ENCODE peak calls at places on chromosomes 1 and 21, in four cellular contexts. F is SK-N-SH, R is H1, I is K562. P is an unnamed sample.

GRCh38 chr1:245677446-245678240 is 522.9 kb downstream of the KIF26B start:
- DNase-seq in F (no peak), R (no peak), I (no peak), P (no peak)

GRCh38 chr21:27171704-27172103 is 204.8 kb upstream of the ADAMTS5 start:
- DNase-seq in F (no peak), R (no peak), I (no peak), P (no peak)

GRCh38 chr21:44946254-44947041 is 6.6 kb downstream of the SLX9 start:
- DNase-seq in F (no peak), R (no peak), I (no peak), P (no peak)

GRCh38 chr1:214219916-214220315 is 61.0 kb upstream of the SMYD2 start:
- DNase-seq in F (no peak), R (no peak), I (no peak), P (no peak)

GRCh38 chr1:143736562-143736961 is 235.2 kb downstream of the FAM72C start:
- DNase-seq in F (no peak), R (no peak), I (no peak), P (no peak)

GRCh38 chr21:27802816-27803475 is 836.1 kb upstream of the ADAMTS5 start:
- DNase-seq in F (peak), R (peak), I (peak), P (peak)

GRCh38 chr1:48236716-48237470 is 14.4 kb downstream of the SLC5A9 start:
- DNase-seq in F (peak), R (peak), I (peak), P (peak)

GRCh38 chr1:31183927-31184554 is 55.6 kb downstream of the NKAIN1 start:
- DNase-seq in F (peak), R (peak), I (peak), P (peak)

GRCh38 chr1:8604041-8604942 is 213.1 kb downstream of the RERE start:
- DNase-seq in F (no peak), R (no peak), I (no peak), P (no peak)

GRCh38 chr1:167808104-167808503 is 86.3 kb downstream of the MPZL1 start:
- DNase-seq in F (no peak), R (no peak), I (no peak), P (no peak)

GRCh38 chr1:941588-942383 is 17.3 kb downstream of the NOC2L start:
- DNase-seq in F (peak), R (peak), I (peak), P (peak)

GRCh38 chr21:44929242-44929798 is 8.6 kb upstream of the ITGB2 start:
- DNase-seq in F (no peak), R (no peak), I (no peak), P (no peak)

GRCh38 chr1:11592752-11593151 is 61.5 kb downstream of the FBXO2 start:
- DNase-seq in F (peak), R (no peak), I (no peak), P (no peak)

GRCh38 chr1:21775542-21775899 is 7.4 kb downstream of the USP48 start:
- DNase-seq in F (no peak), R (no peak), I (no peak), P (no peak)

GRCh38 chr1:151710187-151710586 is 6.4 kb downstream of the CELF3 start:
- DNase-seq in F (peak), R (peak), I (peak), P (peak)

GRCh38 chr1:43760745-43761343 is 53.5 kb downstream of the ST3GAL3 start:
- DNase-seq in F (no peak), R (no peak), I (no peak), P (no peak)

GRCh38 chr1:223844521-223844961 is 1.2 kb downstream of the TP53BP2 start:
- DNase-seq in F (no peak), R (no peak), I (no peak), P (no peak)

DNA sequence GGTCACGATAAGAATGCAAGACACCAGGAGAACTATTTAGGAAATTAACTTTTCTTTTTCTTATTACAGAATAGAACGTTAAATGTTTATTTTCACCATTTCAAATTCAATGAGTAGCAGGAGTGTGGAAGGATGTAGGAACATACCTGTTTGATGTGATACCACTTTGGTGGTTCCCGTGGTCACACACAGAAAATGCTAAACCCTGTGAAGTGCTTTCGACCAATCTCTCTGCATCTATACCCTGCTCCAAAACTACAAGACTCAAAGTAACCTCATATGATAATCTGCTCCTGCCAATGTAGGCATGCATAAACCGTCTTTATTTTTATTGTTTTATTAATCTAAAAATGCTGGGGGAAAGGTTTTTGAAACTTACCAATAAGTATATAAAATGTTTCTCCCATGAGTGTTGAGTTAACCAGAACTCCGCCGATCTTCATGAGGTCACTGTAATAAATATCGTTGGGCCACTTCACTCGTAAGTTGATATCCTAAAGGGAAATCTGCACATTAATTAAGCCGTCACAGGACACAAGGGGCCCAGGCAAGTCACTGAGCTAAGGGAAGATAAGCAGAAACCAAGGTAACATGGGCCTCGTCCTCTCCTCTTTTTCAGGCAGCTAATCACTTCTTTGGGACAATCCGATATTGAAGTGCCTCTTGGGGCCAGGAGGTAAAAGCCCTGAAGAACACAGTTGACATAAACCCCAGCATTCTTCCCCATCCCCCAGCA is 60.6 kb downstream of the SIM2 start:
- DNase-seq in F (no peak), R (no peak), I (no peak), P (no peak)
- TF ChIP-seq JUND in F (no peak), R (no peak), I (no peak), P (no peak)

GRCh38 chr1:207995576-207995975 is 84.7 kb upstream of the CD34 start:
- DNase-seq in F (no peak), R (no peak), I (no peak), P (no peak)

GRCh38 chr1:207996632-207997031 is 85.7 kb upstream of the CD34 start:
- DNase-seq in F (no peak), R (no peak), I (no peak), P (no peak)

GRCh38 chr1:207998691-207999090 is 87.8 kb upstream of the CD34 start:
- DNase-seq in F (no peak), R (no peak), I (no peak), P (no peak)

GRCh38 chr1:207999274-207999915 is 88.5 kb upstream of the CD34 start:
- DNase-seq in F (no peak), R (no peak), I (no peak), P (no peak)

DNA sequence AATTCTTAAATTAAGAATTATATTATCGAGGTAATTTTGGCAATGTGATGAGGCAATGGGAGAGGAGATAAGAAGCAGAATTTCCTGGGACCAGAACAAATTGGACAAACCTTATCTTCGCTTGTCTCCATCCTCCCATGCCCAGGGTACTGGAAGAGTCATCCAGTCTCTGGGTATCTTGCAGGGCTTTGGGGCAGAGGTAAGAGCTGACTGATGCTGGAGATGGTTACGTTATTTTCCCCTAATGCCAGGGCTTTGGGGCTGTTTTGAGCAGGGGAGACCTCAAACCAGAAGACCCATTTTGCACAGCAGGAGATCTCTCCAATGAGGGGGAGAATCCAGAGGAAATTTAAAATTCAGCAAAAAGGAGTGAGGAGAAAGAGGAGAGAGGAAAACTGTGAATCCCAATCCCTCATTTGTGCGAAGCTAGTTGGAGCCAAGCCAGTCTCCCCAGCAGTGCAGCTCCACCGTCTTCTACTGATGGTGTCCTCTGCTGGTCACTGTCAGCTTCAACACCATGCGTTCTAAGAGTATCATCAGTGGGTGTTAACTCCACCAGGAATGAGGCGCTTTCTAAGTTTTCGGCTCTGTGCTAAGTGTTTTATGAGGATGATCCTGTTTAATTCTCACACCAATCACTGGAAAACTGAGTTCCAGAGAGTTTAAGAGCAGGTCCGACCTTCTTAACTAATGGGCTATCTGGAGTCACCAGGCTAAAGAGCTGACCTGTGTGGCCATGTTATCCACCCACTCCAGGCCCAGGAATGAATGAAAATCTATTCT is 86.8 kb upstream of the CD34 start:
- DNase-seq in F (peak), R (peak), I (peak), P (peak)
- TF ChIP-seq JUND in F (no peak), R (no peak), I (no peak), P (no peak)

DNA sequence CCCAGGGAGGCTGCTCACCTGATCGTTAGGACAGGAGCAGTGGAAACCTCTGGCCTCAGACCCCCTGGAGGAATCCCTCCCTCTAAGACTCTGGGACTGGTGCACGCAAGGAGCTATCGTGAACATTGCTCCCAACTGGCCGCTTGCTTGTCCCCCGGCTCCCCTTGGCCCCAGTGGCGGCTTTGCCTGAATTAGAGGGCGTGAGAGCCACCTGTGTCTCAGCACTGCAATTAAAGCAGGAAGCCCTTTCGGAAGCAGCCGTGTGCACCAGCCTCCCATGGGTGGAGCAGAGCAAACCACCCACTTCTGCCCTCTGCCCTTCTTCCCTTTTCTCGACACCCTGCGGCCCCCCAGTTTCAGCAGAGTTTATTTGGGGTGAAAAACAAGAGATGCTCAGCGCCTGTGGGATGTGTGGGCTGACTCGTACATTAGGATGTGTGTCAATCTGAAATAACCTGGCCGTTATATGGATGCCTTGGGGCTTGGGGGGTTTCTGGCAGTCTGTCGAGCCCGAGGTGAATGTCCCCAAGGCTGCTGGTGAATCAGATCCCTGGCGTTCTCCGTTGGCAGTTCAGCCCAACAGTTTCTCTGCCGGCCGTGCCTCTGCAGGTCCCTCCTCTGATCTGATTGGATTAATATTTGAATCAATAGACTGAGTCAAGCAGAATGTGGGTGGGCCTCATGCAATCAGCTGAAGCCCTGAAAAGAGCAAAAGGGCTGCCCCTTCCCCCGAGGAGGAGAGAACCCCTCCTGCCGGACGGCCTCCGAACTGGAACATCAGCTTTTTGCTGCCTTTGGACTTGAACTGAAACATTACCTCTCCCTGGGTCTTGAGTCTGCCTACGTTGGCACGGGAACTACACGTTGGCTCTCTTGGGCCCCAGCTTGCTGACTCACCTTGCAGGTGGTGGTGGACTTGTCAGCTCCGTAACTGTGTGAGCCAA is 7.3 kb upstream of the UMODL1 start:
- DNase-seq in F (no peak), R (no peak), I (no peak), P (peak)
- TF ChIP-seq JUND in F (no peak), R (no peak), I (no peak), P (no peak)

GRCh38 chr1:27539901-27540861 is 50.2 kb upstream of the WASF2 start:
- DNase-seq in F (no peak), R (no peak), I (no peak), P (no peak)
- TF ChIP-seq JUND in F (peak), R (no peak), I (no peak), P (no peak)

DNA sequence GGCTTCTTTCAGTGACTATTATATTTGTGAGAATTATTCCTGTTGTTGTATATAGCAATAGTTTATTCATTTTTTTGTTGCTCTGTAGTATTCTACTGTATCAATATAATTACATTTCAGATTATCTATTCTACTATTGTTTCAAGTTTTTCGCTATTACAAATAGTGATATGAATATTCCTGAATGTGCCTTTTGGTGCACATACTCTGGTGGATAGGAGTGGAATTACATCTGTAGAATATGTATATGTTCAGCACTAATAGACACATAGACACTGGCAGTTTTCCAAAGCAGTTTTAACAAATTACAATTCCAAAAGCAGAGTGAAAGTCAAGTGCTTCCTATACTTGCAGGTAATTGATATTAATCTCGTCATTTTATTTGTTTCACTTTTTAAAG is 696.2 kb upstream of the PRMT6 start:
- DNase-seq in F (no peak), R (no peak), I (no peak), P (no peak)
- TF ChIP-seq JUND in F (no peak), R (no peak), I (no peak), P (no peak)

DNA sequence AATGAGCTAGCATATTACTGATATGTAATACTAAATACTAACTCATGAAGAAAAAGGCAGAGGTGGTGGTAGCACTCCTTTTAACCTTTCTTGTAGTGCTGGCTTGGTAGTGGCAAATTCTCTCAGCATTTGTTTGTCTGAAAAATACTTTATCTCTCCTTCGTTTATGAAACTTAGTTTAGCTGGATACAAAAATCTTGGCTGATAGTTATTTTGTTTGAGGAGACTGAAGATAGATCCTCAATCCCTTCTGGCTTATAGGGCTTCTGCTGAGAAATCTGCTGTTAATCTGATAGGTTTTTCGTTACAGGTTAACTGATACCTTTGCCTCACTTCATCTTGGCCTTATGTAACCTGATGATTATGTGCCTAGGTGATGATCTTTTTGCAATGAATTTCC is 87.8 kb downstream of the LYPLAL1 start:
- DNase-seq in F (no peak), R (no peak), I (no peak), P (no peak)
- TF ChIP-seq JUND in F (no peak), R (no peak), I (no peak), P (no peak)